ENCODE peak calls at places on chromosomes 16 and 17, in eight cellular contexts. H is psoas muscle; W is CD8-positive, alpha-beta T cell; L is MM.1S; X is stomach; T is lower leg skin; G is body of pancreas; Z is astrocyte. D is an unnamed sample.

GRCh38 chr17:42586514-42587230 is 9.1 kb upstream of the PSMC3IP start:
- DNase-seq in G (no peak), H (no peak), Z (no peak), W (no peak), L (peak), X (no peak), T (no peak), D (no peak)

GRCh38 chr16:28951410-28951943 is 740 bp downstream of the NFATC2IP start:
- DNase-seq in X (no peak), Z (no peak), T (peak), L (peak), G (no peak), W (no peak), H (no peak), D (no peak)

GRCh38 chr16:81447383-81448101 is 2.9 kb downstream of the CMIP start:
- DNase-seq in H (no peak), T (peak), W (no peak), Z (peak), G (peak), X (peak), L (no peak), D (no peak)

GRCh38 chr16:56303066-56303705 is 111.9 kb downstream of the GNAO1 start:
- DNase-seq in G (no peak), X (no peak), W (no peak), Z (no peak), L (no peak), T (no peak), H (no peak), D (no peak)

GRCh38 chr17:80984749-80985148 is 6.9 kb upstream of the CHMP6 start:
- DNase-seq in X (no peak), H (peak), W (no peak), T (peak), G (no peak), Z (peak), L (no peak), D (peak)

GRCh38 chr17:82436601-82437324 is 13.8 kb downstream of the CYBC1 start:
- DNase-seq in X (peak), G (peak), Z (no peak), H (no peak), L (no peak), T (no peak), W (no peak), D (no peak)

GRCh38 chr17:2195729-2196128 is 107.9 kb downstream of the SMG6 start:
- DNase-seq in W (no peak), G (no peak), L (no peak), Z (peak), T (no peak), X (no peak), H (no peak), D (no peak)

GRCh38 chr17:527247-527646 is 174.6 kb upstream of the RPH3AL start:
- DNase-seq in Z (no peak), T (no peak), G (no peak), X (no peak), W (no peak), L (no peak), H (no peak), D (no peak)

GRCh38 chr17:50963139-50963538 is 97.0 kb upstream of the TOB1 start:
- DNase-seq in G (no peak), X (no peak), T (no peak), Z (no peak), W (no peak), H (no peak), L (no peak), D (no peak)

GRCh38 chr16:19463468-19464315 is 46.0 kb downstream of the TMC5 start:
- DNase-seq in W (no peak), H (no peak), G (no peak), X (peak), L (no peak), Z (no peak), T (no peak), D (no peak)

GRCh38 chr16:48232459-48233040 is 11.6 kb upstream of the LONP2 start:
- DNase-seq in W (no peak), G (no peak), X (no peak), Z (no peak), T (no peak), L (peak), H (no peak), D (no peak)

GRCh38 chr16:1019934-1020305 is 38.4 kb downstream of the SOX8 start:
- DNase-seq in Z (no peak), W (no peak), G (no peak), T (no peak), L (no peak), H (no peak), X (no peak), D (no peak)

GRCh38 chr16:1470543-1471251 is 4.1 kb downstream of the CLCN7 start:
- DNase-seq in H (no peak), W (no peak), Z (peak), T (no peak), L (no peak), X (no peak), G (no peak), D (no peak)

GRCh38 chr16:56338566-56339318 is 86.6 kb downstream of the AMFR start:
- DNase-seq in W (no peak), L (no peak), Z (no peak), G (no peak), H (no peak), X (no peak), T (no peak), D (no peak)

GRCh38 chr17:60167095-60167741 is 17.4 kb downstream of the CA4 start:
- DNase-seq in L (no peak), X (peak), H (no peak), W (no peak), T (no peak), Z (no peak), G (peak), D (no peak)

GRCh38 chr16:20944861-20945390 is 44.4 kb downstream of the LYRM1 start:
- DNase-seq in H (no peak), L (peak), Z (peak), T (no peak), G (no peak), X (no peak), W (no peak), D (no peak)

GRCh38 chr16:15601212-15601879 is 41.6 kb downstream of the MARF1 start:
- DNase-seq in L (no peak), Z (no peak), T (no peak), H (no peak), G (no peak), X (no peak), W (no peak), D (no peak)

GRCh38 chr17:53006006-53006405 is 816.7 kb upstream of the KIF2B start:
- DNase-seq in L (peak), Z (no peak), W (no peak), H (no peak), X (no peak), G (no peak), T (no peak), D (no peak)

GRCh38 chr17:10059684-10060211 is 138.7 kb downstream of the GAS7 start:
- DNase-seq in X (no peak), W (no peak), T (no peak), G (no peak), H (peak), L (peak), Z (no peak), D (no peak)

GRCh38 chr16:67805718-67806427 is 487 bp downstream of the RANBP10 start:
- DNase-seq in X (no peak), W (no peak), L (no peak), H (peak), Z (no peak), T (peak), G (no peak), D (no peak)

GRCh38 chr17:72931635-72932034 is 160.9 kb downstream of the SLC39A11 start:
- DNase-seq in W (no peak), Z (no peak), H (no peak), L (no peak), X (no peak), T (no peak), G (no peak), D (no peak)

GRCh38 chr17:76122411-76123126 is 18.5 kb downstream of the FOXJ1 start:
- DNase-seq in L (no peak), X (no peak), G (no peak), W (no peak), H (no peak), T (no peak), Z (no peak), D (no peak)

GRCh38 chr17:12522743-12523181 is 142.9 kb upstream of the MYOCD start:
- DNase-seq in H (no peak), W (no peak), Z (peak), G (no peak), L (no peak), T (no peak), X (peak), D (peak)

GRCh38 chr16:68985855-68986254 is 119.6 kb upstream of the HAS3 start:
- DNase-seq in H (no peak), X (no peak), L (no peak), G (no peak), Z (peak), T (no peak), W (no peak), D (peak)

GRCh38 chr16:2882460-2883026 is 472 bp upstream of the FLYWCH2 start:
- DNase-seq in L (peak), Z (peak), G (peak), T (peak), X (peak), H (peak), W (peak), D (peak)

GRCh38 chr17:64133546-64134215 is 3.7 kb upstream of the ERN1 start:
- DNase-seq in W (no peak), L (peak), H (no peak), Z (no peak), T (no peak), G (peak), X (no peak), D (no peak)

GRCh38 chr16:815861-816260 is 15.3 kb upstream of the GNG13 start:
- DNase-seq in G (no peak), H (no peak), Z (no peak), T (no peak), W (no peak), X (no peak), L (no peak), D (no peak)

DNA sequence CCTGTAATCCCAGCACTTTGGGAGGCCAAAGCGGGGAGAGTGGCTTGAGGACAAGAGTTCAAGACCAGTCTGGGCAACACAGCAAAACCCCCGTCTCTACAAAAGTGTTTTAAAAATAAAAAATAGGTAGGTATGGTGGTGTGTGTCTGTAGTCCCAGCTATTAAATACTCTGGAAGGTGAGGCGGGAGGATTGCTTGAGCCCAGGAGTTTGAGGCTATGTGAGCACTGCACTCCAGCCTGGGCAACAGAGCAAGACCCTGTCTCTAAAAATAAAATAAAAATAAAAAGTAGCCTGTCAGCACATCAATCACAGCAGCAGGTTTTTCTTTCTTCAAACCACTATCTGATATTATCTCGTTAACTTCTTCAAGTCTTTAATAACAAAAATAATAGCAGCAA is 1.6 kb downstream of the USP31 start:
- DNase-seq in H (no peak), G (no peak), Z (no peak), T (no peak), L (no peak), X (no peak), W (no peak), D (no peak)
- H3K4me3 ChIP-seq in H (peak), G (no peak), Z (peak), T (no peak), L (peak), X (peak), W (no peak), D (no peak)

GRCh38 chr17:8123695-8124349 is at the start of gene HES7:
- DNase-seq in L (no peak), W (no peak), H (no peak), T (no peak), G (peak), Z (no peak), X (no peak), D (no peak)
- H3K4me3 ChIP-seq in L (peak), W (peak), H (peak), T (no peak), G (no peak), Z (peak), X (peak), D (peak)

GRCh38 chr16:66751135-66751991 is at the start of gene DYNC1LI2:
- DNase-seq in X (peak), W (peak), G (peak), Z (peak), L (peak), T (peak), H (peak), D (no peak)

GRCh38 chr16:66752379-66752778 is 970 bp upstream of the DYNC1LI2 start:
- DNase-seq in Z (no peak), H (no peak), T (no peak), G (no peak), L (no peak), W (no peak), X (no peak), D (no peak)

GRCh38 chr16:66750279-66751134 is 902 bp downstream of the DYNC1LI2 start:
- DNase-seq in X (no peak), L (no peak), W (no peak), H (no peak), T (no peak), G (no peak), Z (no peak), D (no peak)

GRCh38 chr16:66752958-66753357 is 1.5 kb upstream of the DYNC1LI2 start:
- DNase-seq in L (no peak), H (no peak), X (no peak), G (no peak), Z (no peak), W (no peak), T (no peak), D (no peak)

DNA sequence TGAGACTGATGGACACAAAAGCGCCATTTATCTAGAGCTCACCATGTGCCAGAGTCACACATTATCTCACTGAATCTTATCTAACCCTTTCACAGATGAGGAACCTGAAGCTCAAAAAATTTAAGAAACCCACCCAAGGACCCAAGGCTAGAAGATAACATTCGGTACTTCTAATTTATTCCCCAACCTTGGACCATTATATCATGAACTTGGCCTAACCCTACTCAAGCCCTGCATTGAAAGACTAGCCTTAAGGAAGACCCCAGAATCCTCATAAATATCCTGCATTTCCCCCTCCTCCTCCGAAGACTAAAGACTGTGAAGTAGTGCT is 548 bp upstream of the DYNC1LI2 start:
- DNase-seq in X (no peak), W (no peak), T (no peak), H (no peak), G (no peak), L (no peak), Z (no peak), D (no peak)
- H3K4me3 ChIP-seq in X (peak), W (peak), T (no peak), H (peak), G (no peak), L (peak), Z (peak), D (peak)

GRCh38 chr16:85169333-85170065 is 57.2 kb upstream of the CIBAR2 start:
- DNase-seq in H (no peak), G (no peak), X (no peak), W (no peak), L (no peak), Z (peak), T (no peak), D (no peak)
- H3K4me3 ChIP-seq in H (peak), G (no peak), X (peak), W (no peak), L (no peak), Z (peak), T (no peak), D (peak)

GRCh38 chr17:57006040-57006439 is 28.1 kb downstream of the SCPEP1 start:
- DNase-seq in Z (no peak), H (no peak), X (no peak), G (no peak), T (no peak), L (no peak), W (no peak), D (no peak)

GRCh38 chr17:57010495-57010894 is 32.6 kb downstream of the SCPEP1 start:
- DNase-seq in X (no peak), W (no peak), H (no peak), T (no peak), G (no peak), Z (no peak), L (no peak), D (no peak)

GRCh38 chr17:57011482-57012015 is 33.6 kb downstream of the SCPEP1 start:
- DNase-seq in X (no peak), G (no peak), T (no peak), Z (no peak), W (no peak), L (no peak), H (no peak), D (no peak)

GRCh38 chr17:57008958-57009357 is 31.0 kb downstream of the SCPEP1 start:
- DNase-seq in T (no peak), W (no peak), G (no peak), H (no peak), X (no peak), Z (no peak), L (no peak), D (no peak)

GRCh38 chr17:57009737-57010445 is 32.0 kb downstream of the SCPEP1 start:
- DNase-seq in G (peak), X (peak), L (peak), Z (peak), H (peak), W (peak), T (peak), D (peak)
- H3K4me3 ChIP-seq in G (no peak), X (no peak), L (no peak), Z (no peak), H (no peak), W (no peak), T (no peak), D (no peak)

GRCh38 chr16:89723279-89724250 is 2.2 kb downstream of the ZNF276 start:
- DNase-seq in G (no peak), W (peak), X (peak), H (no peak), L (no peak), T (no peak), Z (no peak), D (no peak)
- H3K4me3 ChIP-seq in G (no peak), W (peak), X (peak), H (peak), L (peak), T (no peak), Z (peak), D (no peak)

D was measured in skeletal muscle cell.